ENCODE peak calls at places on chromosomes 11 and 22, in eight cellular contexts. One of them, this sample, is unnamed. For H3K4me1, the result is how much of the 10 kb centered on the place peaks cover.

GRCh38 chr11:132490976-132491375 is 1041.3 kb downstream of the OPCML start:
- DNase-seq in ovary: no peak
- DNase-seq in A673: no peak
- DNase-seq in effector memory CD4-positive, alpha-beta T cell: no peak
- DNase-seq in CD8-positive, alpha-beta T cell: no peak
- DNase-seq in sigmoid colon: peak
- DNase-seq in aorta: no peak
- DNase-seq in PC-3: no peak
- DNase-seq in this sample: no peak

GRCh38 chr11:35323076-35323868 is 96.1 kb downstream of the SLC1A2 start:
- DNase-seq in ovary: no peak
- DNase-seq in A673: no peak
- DNase-seq in effector memory CD4-positive, alpha-beta T cell: no peak
- DNase-seq in CD8-positive, alpha-beta T cell: no peak
- DNase-seq in sigmoid colon: no peak
- DNase-seq in aorta: no peak
- DNase-seq in PC-3: peak
- DNase-seq in this sample: no peak

GRCh38 chr11:78742430-78742829 is 167.8 kb upstream of the NARS2 start:
- DNase-seq in ovary: no peak
- DNase-seq in A673: peak
- DNase-seq in effector memory CD4-positive, alpha-beta T cell: no peak
- DNase-seq in CD8-positive, alpha-beta T cell: no peak
- DNase-seq in sigmoid colon: no peak
- DNase-seq in aorta: peak
- DNase-seq in PC-3: peak
- DNase-seq in this sample: peak

GRCh38 chr11:71443736-71444410 is 4.3 kb downstream of the DHCR7 start:
- DNase-seq in ovary: no peak
- DNase-seq in A673: no peak
- DNase-seq in effector memory CD4-positive, alpha-beta T cell: no peak
- DNase-seq in CD8-positive, alpha-beta T cell: no peak
- DNase-seq in sigmoid colon: peak
- DNase-seq in aorta: no peak
- DNase-seq in PC-3: no peak
- DNase-seq in this sample: no peak

GRCh38 chr11:111379500-111380136 is 543 bp upstream of the POU2AF1 start:
- DNase-seq in ovary: no peak
- DNase-seq in A673: peak
- DNase-seq in effector memory CD4-positive, alpha-beta T cell: no peak
- DNase-seq in CD8-positive, alpha-beta T cell: no peak
- DNase-seq in sigmoid colon: no peak
- DNase-seq in aorta: no peak
- DNase-seq in PC-3: no peak
- DNase-seq in this sample: no peak

GRCh38 chr11:86861810-86862209 is 61.5 kb downstream of the PRSS23 start:
- DNase-seq in ovary: no peak
- DNase-seq in A673: peak
- DNase-seq in effector memory CD4-positive, alpha-beta T cell: no peak
- DNase-seq in CD8-positive, alpha-beta T cell: no peak
- DNase-seq in sigmoid colon: no peak
- DNase-seq in aorta: no peak
- DNase-seq in PC-3: peak
- DNase-seq in this sample: no peak

GRCh38 chr11:34790620-34791019 is 125.6 kb downstream of the APIP start:
- DNase-seq in ovary: no peak
- DNase-seq in A673: peak
- DNase-seq in effector memory CD4-positive, alpha-beta T cell: no peak
- DNase-seq in CD8-positive, alpha-beta T cell: no peak
- DNase-seq in sigmoid colon: no peak
- DNase-seq in aorta: no peak
- DNase-seq in PC-3: peak
- DNase-seq in this sample: no peak

GRCh38 chr11:57812634-57813033 is 51.0 kb downstream of the CTNND1 start:
- DNase-seq in ovary: no peak
- DNase-seq in A673: no peak
- DNase-seq in effector memory CD4-positive, alpha-beta T cell: no peak
- DNase-seq in CD8-positive, alpha-beta T cell: no peak
- DNase-seq in sigmoid colon: no peak
- DNase-seq in aorta: no peak
- DNase-seq in PC-3: no peak
- DNase-seq in this sample: no peak

GRCh38 chr11:66883021-66883968 is 26.4 kb downstream of the LRFN4 start:
- DNase-seq in ovary: no peak
- DNase-seq in A673: peak
- DNase-seq in effector memory CD4-positive, alpha-beta T cell: peak
- DNase-seq in CD8-positive, alpha-beta T cell: peak
- DNase-seq in sigmoid colon: peak
- DNase-seq in aorta: peak
- DNase-seq in PC-3: peak
- DNase-seq in this sample: peak

GRCh38 chr11:45982656-45983470 is 60.4 kb downstream of the LARGE2 start:
- DNase-seq in ovary: peak
- DNase-seq in A673: peak
- DNase-seq in effector memory CD4-positive, alpha-beta T cell: no peak
- DNase-seq in CD8-positive, alpha-beta T cell: no peak
- DNase-seq in sigmoid colon: no peak
- DNase-seq in aorta: peak
- DNase-seq in PC-3: no peak
- DNase-seq in this sample: no peak

GRCh38 chr22:22936915-22937656 is 49.5 kb downstream of the IGLL5 start:
- DNase-seq in ovary: no peak
- DNase-seq in A673: no peak
- DNase-seq in effector memory CD4-positive, alpha-beta T cell: no peak
- DNase-seq in CD8-positive, alpha-beta T cell: no peak
- DNase-seq in sigmoid colon: no peak
- DNase-seq in aorta: peak
- DNase-seq in PC-3: no peak
- DNase-seq in this sample: no peak

GRCh38 chr22:37059876-37060449 is 8.4 kb downstream of the KCTD17 start:
- DNase-seq in ovary: no peak
- DNase-seq in A673: no peak
- DNase-seq in effector memory CD4-positive, alpha-beta T cell: no peak
- DNase-seq in CD8-positive, alpha-beta T cell: no peak
- DNase-seq in sigmoid colon: no peak
- DNase-seq in aorta: no peak
- DNase-seq in PC-3: no peak
- DNase-seq in this sample: no peak

GRCh38 chr11:76769071-76769560 is 14.0 kb upstream of the TSKU start:
- DNase-seq in ovary: no peak
- DNase-seq in A673: peak
- DNase-seq in effector memory CD4-positive, alpha-beta T cell: no peak
- DNase-seq in CD8-positive, alpha-beta T cell: no peak
- DNase-seq in sigmoid colon: no peak
- DNase-seq in aorta: no peak
- DNase-seq in PC-3: no peak
- DNase-seq in this sample: no peak

GRCh38 chr11:25065711-25066110 is 568.9 kb downstream of the LUZP2 start:
- DNase-seq in ovary: no peak
- DNase-seq in A673: no peak
- DNase-seq in effector memory CD4-positive, alpha-beta T cell: no peak
- DNase-seq in CD8-positive, alpha-beta T cell: no peak
- DNase-seq in sigmoid colon: no peak
- DNase-seq in aorta: no peak
- DNase-seq in PC-3: peak
- DNase-seq in this sample: no peak

GRCh38 chr11:77580712-77581337 is 8.9 kb upstream of the AQP11 start:
- DNase-seq in ovary: no peak
- DNase-seq in A673: peak
- DNase-seq in effector memory CD4-positive, alpha-beta T cell: no peak
- DNase-seq in CD8-positive, alpha-beta T cell: no peak
- DNase-seq in sigmoid colon: no peak
- DNase-seq in aorta: no peak
- DNase-seq in PC-3: peak
- DNase-seq in this sample: no peak

GRCh38 chr11:33667819-33668467 is 32.7 kb downstream of the C11orf91 start:
- DNase-seq in ovary: no peak
- DNase-seq in A673: no peak
- DNase-seq in effector memory CD4-positive, alpha-beta T cell: no peak
- DNase-seq in CD8-positive, alpha-beta T cell: no peak
- DNase-seq in sigmoid colon: no peak
- DNase-seq in aorta: no peak
- DNase-seq in PC-3: no peak
- DNase-seq in this sample: no peak

DNA sequence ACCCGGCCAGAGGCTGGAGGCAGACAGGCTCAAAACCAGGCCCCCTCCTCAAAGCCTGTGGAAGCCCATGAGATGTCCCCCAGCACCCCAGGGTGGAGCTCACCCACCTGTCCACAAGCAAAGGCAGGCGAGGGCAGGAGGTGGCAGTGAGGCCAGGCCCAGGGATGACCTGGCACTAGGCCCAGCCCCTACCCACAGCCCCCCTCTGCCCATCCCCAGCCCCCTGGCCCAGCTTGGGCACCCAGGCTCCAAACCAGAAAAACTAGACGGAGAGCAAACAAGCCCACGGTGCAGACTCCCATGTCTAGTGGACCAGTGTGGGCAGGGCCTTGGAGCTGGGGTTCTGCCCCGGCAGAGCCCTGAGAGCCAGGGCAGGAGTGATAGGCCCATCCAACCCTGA is 17.0 kb upstream of the TBX1 start:
- DNase-seq in ovary: no peak
- DNase-seq in A673: no peak
- DNase-seq in effector memory CD4-positive, alpha-beta T cell: no peak
- DNase-seq in CD8-positive, alpha-beta T cell: no peak
- DNase-seq in sigmoid colon: no peak
- DNase-seq in aorta: no peak
- DNase-seq in PC-3: no peak
- DNase-seq in this sample: no peak
- H3K4me1 ChIP-seq in ovary: under half
- H3K4me1 ChIP-seq in A673: under half
- H3K4me1 ChIP-seq in effector memory CD4-positive, alpha-beta T cell: under half
- H3K4me1 ChIP-seq in CD8-positive, alpha-beta T cell: under half
- H3K4me1 ChIP-seq in sigmoid colon: under half
- H3K4me1 ChIP-seq in aorta: under half
- H3K4me1 ChIP-seq in PC-3: under half
- H3K4me1 ChIP-seq in this sample: under half

GRCh38 chr11:108973402-108974119 is 308.7 kb downstream of the DDX10 start:
- DNase-seq in ovary: no peak
- DNase-seq in A673: peak
- DNase-seq in effector memory CD4-positive, alpha-beta T cell: no peak
- DNase-seq in CD8-positive, alpha-beta T cell: no peak
- DNase-seq in sigmoid colon: no peak
- DNase-seq in aorta: no peak
- DNase-seq in PC-3: peak
- DNase-seq in this sample: no peak
- H3K4me1 ChIP-seq in ovary: under half
- H3K4me1 ChIP-seq in A673: under half
- H3K4me1 ChIP-seq in effector memory CD4-positive, alpha-beta T cell: under half
- H3K4me1 ChIP-seq in CD8-positive, alpha-beta T cell: under half
- H3K4me1 ChIP-seq in sigmoid colon: under half
- H3K4me1 ChIP-seq in aorta: under half
- H3K4me1 ChIP-seq in PC-3: under half
- H3K4me1 ChIP-seq in this sample: under half

GRCh38 chr11:122305426-122305825 is 189.4 kb upstream of the BLID start:
- DNase-seq in ovary: no peak
- DNase-seq in A673: no peak
- DNase-seq in effector memory CD4-positive, alpha-beta T cell: no peak
- DNase-seq in CD8-positive, alpha-beta T cell: no peak
- DNase-seq in sigmoid colon: no peak
- DNase-seq in aorta: no peak
- DNase-seq in PC-3: no peak
- DNase-seq in this sample: no peak
- H3K4me1 ChIP-seq in ovary: under half
- H3K4me1 ChIP-seq in A673: under half
- H3K4me1 ChIP-seq in effector memory CD4-positive, alpha-beta T cell: under half
- H3K4me1 ChIP-seq in CD8-positive, alpha-beta T cell: under half
- H3K4me1 ChIP-seq in sigmoid colon: under half
- H3K4me1 ChIP-seq in aorta: under half
- H3K4me1 ChIP-seq in PC-3: under half
- H3K4me1 ChIP-seq in this sample: under half

GRCh38 chr11:68370211-68371111 is 58.1 kb downstream of the LRP5 start:
- DNase-seq in ovary: peak
- DNase-seq in A673: no peak
- DNase-seq in effector memory CD4-positive, alpha-beta T cell: no peak
- DNase-seq in CD8-positive, alpha-beta T cell: no peak
- DNase-seq in sigmoid colon: no peak
- DNase-seq in aorta: peak
- DNase-seq in PC-3: no peak
- DNase-seq in this sample: no peak

GRCh38 chr11:68372114-68372513 is 59.7 kb downstream of the LRP5 start:
- DNase-seq in ovary: peak
- DNase-seq in A673: no peak
- DNase-seq in effector memory CD4-positive, alpha-beta T cell: no peak
- DNase-seq in CD8-positive, alpha-beta T cell: no peak
- DNase-seq in sigmoid colon: peak
- DNase-seq in aorta: peak
- DNase-seq in PC-3: no peak
- DNase-seq in this sample: no peak

GRCh38 chr11:68369756-68370155 is 57.4 kb downstream of the LRP5 start:
- DNase-seq in ovary: no peak
- DNase-seq in A673: no peak
- DNase-seq in effector memory CD4-positive, alpha-beta T cell: no peak
- DNase-seq in CD8-positive, alpha-beta T cell: no peak
- DNase-seq in sigmoid colon: no peak
- DNase-seq in aorta: peak
- DNase-seq in PC-3: no peak
- DNase-seq in this sample: no peak

GRCh38 chr11:68372625-68373024 is 60.2 kb downstream of the LRP5 start:
- DNase-seq in ovary: peak
- DNase-seq in A673: no peak
- DNase-seq in effector memory CD4-positive, alpha-beta T cell: no peak
- DNase-seq in CD8-positive, alpha-beta T cell: no peak
- DNase-seq in sigmoid colon: no peak
- DNase-seq in aorta: peak
- DNase-seq in PC-3: no peak
- DNase-seq in this sample: no peak

DNA sequence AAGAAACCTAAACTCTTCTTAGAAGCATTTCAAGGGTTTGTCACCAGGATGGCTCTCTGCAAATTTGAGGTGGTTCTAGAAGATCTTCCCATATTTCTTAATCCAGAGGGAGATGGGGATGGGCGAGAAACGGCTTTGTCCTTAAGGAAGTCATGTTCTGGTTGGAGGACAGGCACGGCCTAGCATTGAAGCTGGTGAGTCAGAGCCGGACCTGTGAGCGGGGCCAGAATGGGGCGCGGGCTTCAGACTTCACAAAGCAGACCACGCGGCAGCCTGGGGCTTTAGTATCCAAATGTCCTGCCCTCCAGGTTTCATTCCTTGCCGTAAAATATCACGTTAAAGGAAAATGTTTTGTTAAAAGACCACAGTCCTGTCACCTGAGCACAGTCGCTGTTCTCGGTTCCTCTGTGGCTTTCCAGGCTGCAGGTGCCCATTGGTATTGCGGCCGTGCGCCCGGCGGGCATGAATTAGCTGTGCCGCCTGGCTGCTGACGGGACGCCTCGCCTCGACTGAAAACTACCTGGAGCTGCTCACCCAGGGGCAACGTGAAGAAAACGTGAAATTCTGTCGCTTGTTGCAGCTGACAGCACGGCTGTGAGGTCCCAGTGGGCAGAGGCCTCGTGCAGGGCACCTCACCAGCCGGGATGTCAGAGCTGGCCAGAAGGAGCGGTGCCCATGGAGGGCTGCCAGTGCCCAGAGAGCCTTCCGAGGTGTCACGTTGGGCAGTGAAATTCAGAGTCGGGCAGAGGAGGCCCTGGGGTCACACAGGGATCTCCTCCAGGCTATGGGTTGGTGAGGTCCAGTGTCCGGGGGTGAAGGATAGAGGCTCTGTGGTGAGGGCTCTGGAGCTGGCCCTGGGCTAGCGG is 59.0 kb downstream of the LRP5 start:
- DNase-seq in ovary: no peak
- DNase-seq in A673: no peak
- DNase-seq in effector memory CD4-positive, alpha-beta T cell: no peak
- DNase-seq in CD8-positive, alpha-beta T cell: no peak
- DNase-seq in sigmoid colon: no peak
- DNase-seq in aorta: peak
- DNase-seq in PC-3: no peak
- DNase-seq in this sample: no peak
- H3K4me1 ChIP-seq in ovary: under half
- H3K4me1 ChIP-seq in A673: under half
- H3K4me1 ChIP-seq in effector memory CD4-positive, alpha-beta T cell: under half
- H3K4me1 ChIP-seq in CD8-positive, alpha-beta T cell: under half
- H3K4me1 ChIP-seq in sigmoid colon: half or more
- H3K4me1 ChIP-seq in aorta: under half
- H3K4me1 ChIP-seq in PC-3: under half
- H3K4me1 ChIP-seq in this sample: under half